ENCODE peak calls at places on chromosome 12, in four cellular contexts. One of them, this sample, is unnamed. For H3K4me1, the result is how much of the 10 kb centered on the place peaks cover.

GRCh38 chr12:67237231-67237630 is 31.9 kb upstream of the CAND1 start:
- DNase-seq in fibroblast of lung: no peak
- DNase-seq in GM23248: no peak
- DNase-seq in mesenchymal stem cell: no peak
- DNase-seq in this sample: no peak

GRCh38 chr12:26374934-26375333 is 179.6 kb downstream of the SSPN start:
- DNase-seq in fibroblast of lung: peak
- DNase-seq in GM23248: no peak
- DNase-seq in mesenchymal stem cell: no peak
- DNase-seq in this sample: no peak

GRCh38 chr12:9869307-9870161 is at the start of gene CLEC2B:
- DNase-seq in fibroblast of lung: peak
- DNase-seq in GM23248: peak
- DNase-seq in mesenchymal stem cell: peak
- DNase-seq in this sample: no peak

GRCh38 chr12:10363922-10364838 is 25.7 kb downstream of the KLRK1 start:
- DNase-seq in fibroblast of lung: peak
- DNase-seq in GM23248: peak
- DNase-seq in mesenchymal stem cell: peak
- DNase-seq in this sample: no peak

GRCh38 chr12:108854055-108854452 is 3.3 kb downstream of the SSH1 start:
- DNase-seq in fibroblast of lung: peak
- DNase-seq in GM23248: peak
- DNase-seq in mesenchymal stem cell: peak
- DNase-seq in this sample: no peak

GRCh38 chr12:24396266-24396665 is 446.8 kb upstream of the SOX5 start:
- DNase-seq in fibroblast of lung: no peak
- DNase-seq in GM23248: no peak
- DNase-seq in mesenchymal stem cell: no peak
- DNase-seq in this sample: no peak

GRCh38 chr12:121861549-121862254 is 3.0 kb upstream of the HPD start:
- DNase-seq in fibroblast of lung: peak
- DNase-seq in GM23248: peak
- DNase-seq in mesenchymal stem cell: peak
- DNase-seq in this sample: no peak

GRCh38 chr12:26231930-26232329 is 36.6 kb downstream of the SSPN start:
- DNase-seq in fibroblast of lung: peak
- DNase-seq in GM23248: no peak
- DNase-seq in mesenchymal stem cell: no peak
- DNase-seq in this sample: no peak

GRCh38 chr12:100493371-100494012 is 19.8 kb downstream of the NR1H4 start:
- DNase-seq in fibroblast of lung: no peak
- DNase-seq in GM23248: no peak
- DNase-seq in mesenchymal stem cell: no peak
- DNase-seq in this sample: no peak

GRCh38 chr12:51904951-51905471 is 2.3 kb upstream of the ACVRL1 start:
- DNase-seq in fibroblast of lung: peak
- DNase-seq in GM23248: peak
- DNase-seq in mesenchymal stem cell: peak
- DNase-seq in this sample: no peak

GRCh38 chr12:67025543-67026114 is 243.5 kb upstream of the CAND1 start:
- DNase-seq in fibroblast of lung: peak
- DNase-seq in GM23248: peak
- DNase-seq in mesenchymal stem cell: peak
- DNase-seq in this sample: no peak

GRCh38 chr12:98422809-98423208 is 92.6 kb upstream of the TMPO start:
- DNase-seq in fibroblast of lung: no peak
- DNase-seq in GM23248: peak
- DNase-seq in mesenchymal stem cell: no peak
- DNase-seq in this sample: no peak

DNA sequence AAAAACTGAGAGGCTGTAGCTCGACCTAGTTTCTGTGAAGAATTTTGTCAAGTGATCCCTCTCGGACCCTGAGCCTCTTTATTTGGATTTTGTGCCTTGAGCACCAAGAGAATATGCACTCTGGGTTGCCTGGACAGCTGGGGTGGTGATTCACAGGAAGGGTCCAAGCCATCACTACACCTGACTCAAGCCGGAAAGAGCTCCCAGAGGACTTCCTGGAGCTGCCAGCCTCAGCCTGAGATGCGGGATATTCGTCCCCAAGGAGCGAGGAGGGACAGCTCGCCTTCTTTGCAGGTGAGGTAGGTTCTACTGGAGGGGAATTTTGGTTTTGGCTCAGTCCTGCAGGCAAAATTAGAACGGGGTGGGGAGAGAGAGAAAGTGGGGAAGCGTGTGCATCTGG is 94.3 kb downstream of the GALNT8 start:
- DNase-seq in fibroblast of lung: no peak
- DNase-seq in GM23248: no peak
- DNase-seq in mesenchymal stem cell: no peak
- DNase-seq in this sample: no peak
- H3K4me3 ChIP-seq in fibroblast of lung: no peak
- H3K4me3 ChIP-seq in GM23248: no peak
- H3K4me3 ChIP-seq in mesenchymal stem cell: no peak
- H3K4me3 ChIP-seq in this sample: no peak

GRCh38 chr12:109994262-109995175 is 1.6 kb downstream of the GIT2 start:
- DNase-seq in fibroblast of lung: no peak
- DNase-seq in GM23248: peak
- DNase-seq in mesenchymal stem cell: no peak
- DNase-seq in this sample: no peak
- H3K27ac ChIP-seq in fibroblast of lung: no peak
- H3K27ac ChIP-seq in GM23248: no peak
- H3K27ac ChIP-seq in mesenchymal stem cell: no peak
- H3K27ac ChIP-seq in this sample: no peak

GRCh38 chr12:6334940-6335450 is 6.9 kb downstream of the TNFRSF1A start:
- DNase-seq in fibroblast of lung: no peak
- DNase-seq in GM23248: peak
- DNase-seq in mesenchymal stem cell: peak
- DNase-seq in this sample: peak
- H3K4me1 ChIP-seq in fibroblast of lung: half or more
- H3K4me1 ChIP-seq in GM23248: half or more
- H3K4me1 ChIP-seq in mesenchymal stem cell: half or more
- H3K4me1 ChIP-seq in this sample: under half

GRCh38 chr12:93169536-93169935 is 208.2 kb upstream of the NUDT4 start:
- DNase-seq in fibroblast of lung: no peak
- DNase-seq in GM23248: no peak
- DNase-seq in mesenchymal stem cell: no peak
- DNase-seq in this sample: no peak

GRCh38 chr12:93165384-93165932 is 212.3 kb upstream of the NUDT4 start:
- DNase-seq in fibroblast of lung: no peak
- DNase-seq in GM23248: no peak
- DNase-seq in mesenchymal stem cell: no peak
- DNase-seq in this sample: no peak

GRCh38 chr12:93166891-93167307 is 210.8 kb upstream of the NUDT4 start:
- DNase-seq in fibroblast of lung: no peak
- DNase-seq in GM23248: no peak
- DNase-seq in mesenchymal stem cell: no peak
- DNase-seq in this sample: no peak

GRCh38 chr12:93167331-93167730 is 210.4 kb upstream of the NUDT4 start:
- DNase-seq in fibroblast of lung: no peak
- DNase-seq in GM23248: no peak
- DNase-seq in mesenchymal stem cell: no peak
- DNase-seq in this sample: no peak

GRCh38 chr12:93167841-93168492 is 209.8 kb upstream of the NUDT4 start:
- DNase-seq in fibroblast of lung: no peak
- DNase-seq in GM23248: peak
- DNase-seq in mesenchymal stem cell: peak
- DNase-seq in this sample: no peak
- H3K4me3 ChIP-seq in fibroblast of lung: peak
- H3K4me3 ChIP-seq in GM23248: peak
- H3K4me3 ChIP-seq in mesenchymal stem cell: peak
- H3K4me3 ChIP-seq in this sample: peak

DNA sequence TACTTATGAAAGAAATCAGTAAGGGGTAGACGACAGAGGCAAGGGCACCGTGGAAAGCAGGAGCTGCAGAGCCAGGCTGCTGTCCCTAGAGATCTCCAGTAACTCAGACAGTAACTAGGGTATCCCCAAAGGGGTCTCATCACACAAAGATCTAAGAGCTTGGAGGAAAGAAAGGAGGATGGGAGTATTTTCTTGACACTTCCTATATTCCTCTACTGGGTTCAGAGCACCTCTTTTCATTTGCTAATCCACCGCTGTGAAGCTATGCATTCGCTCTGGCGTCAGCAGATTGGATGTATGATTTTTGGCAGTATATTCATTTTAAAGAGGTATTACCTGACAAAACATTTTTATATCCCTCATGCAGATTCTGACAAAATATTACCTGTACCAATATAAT is 12.6 kb downstream of the USP44 start:
- DNase-seq in fibroblast of lung: no peak
- DNase-seq in GM23248: no peak
- DNase-seq in mesenchymal stem cell: no peak
- DNase-seq in this sample: no peak
- H3K27ac ChIP-seq in fibroblast of lung: no peak
- H3K27ac ChIP-seq in GM23248: no peak
- H3K27ac ChIP-seq in mesenchymal stem cell: no peak
- H3K27ac ChIP-seq in this sample: no peak

DNA sequence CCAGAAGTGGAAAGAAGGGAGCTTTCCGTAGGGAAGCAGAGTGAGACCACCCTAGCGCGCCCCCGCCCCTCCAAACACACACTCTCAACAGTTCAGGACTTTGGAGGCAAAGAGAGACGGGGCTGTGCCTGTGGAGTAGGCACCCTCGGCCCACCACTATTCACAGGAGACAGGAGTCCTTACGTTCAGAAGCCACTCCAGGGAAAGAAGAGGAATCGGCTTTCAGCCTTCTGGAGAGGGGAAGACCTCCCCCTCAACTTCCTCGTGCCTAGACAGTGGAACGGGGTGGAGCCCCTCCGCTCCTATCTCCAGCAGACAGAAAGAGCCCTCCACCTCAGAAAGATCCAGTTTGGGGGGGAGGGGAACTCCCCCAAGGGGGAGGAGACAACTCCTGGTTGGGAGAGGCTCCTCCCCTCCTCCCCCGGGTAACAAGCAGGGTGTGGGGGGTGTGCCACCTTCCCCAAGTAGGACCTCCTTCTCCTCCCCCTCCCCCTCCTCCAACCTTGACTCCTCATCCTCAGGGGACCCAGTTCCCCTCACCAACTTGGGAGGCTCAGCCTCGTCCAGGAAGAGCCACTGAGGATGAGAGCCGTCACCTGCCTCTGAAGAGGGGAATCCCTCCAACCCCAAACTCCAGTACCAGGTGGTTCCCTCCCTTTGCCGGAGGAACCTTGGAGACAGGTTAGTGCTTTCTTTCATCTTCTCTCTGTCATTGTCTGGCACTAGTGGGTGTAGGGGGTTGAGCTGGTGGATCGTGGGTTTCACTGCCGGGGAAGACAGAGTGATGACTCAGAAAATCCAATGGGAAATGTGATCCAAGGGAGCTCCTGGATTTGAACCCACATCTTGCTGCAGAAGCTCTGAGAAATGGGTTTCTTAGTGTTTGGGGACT is 883 bp downstream of the FOXJ2 start:
- DNase-seq in fibroblast of lung: peak
- DNase-seq in GM23248: peak
- DNase-seq in mesenchymal stem cell: peak
- DNase-seq in this sample: peak
- H3K4me1 ChIP-seq in fibroblast of lung: under half
- H3K4me1 ChIP-seq in GM23248: under half
- H3K4me1 ChIP-seq in mesenchymal stem cell: under half
- H3K4me1 ChIP-seq in this sample: under half

GRCh38 chr12:58310368-58310767 is 369.0 kb downstream of the ATP23 start:
- DNase-seq in fibroblast of lung: peak
- DNase-seq in GM23248: peak
- DNase-seq in mesenchymal stem cell: peak
- DNase-seq in this sample: no peak

GRCh38 chr12:58313091-58313855 is 371.9 kb downstream of the ATP23 start:
- DNase-seq in fibroblast of lung: peak
- DNase-seq in GM23248: peak
- DNase-seq in mesenchymal stem cell: peak
- DNase-seq in this sample: no peak

GRCh38 chr12:58314610-58315009 is 373.2 kb downstream of the ATP23 start:
- DNase-seq in fibroblast of lung: peak
- DNase-seq in GM23248: peak
- DNase-seq in mesenchymal stem cell: peak
- DNase-seq in this sample: no peak

GRCh38 chr12:58309806-58310205 is 368.4 kb downstream of the ATP23 start:
- DNase-seq in fibroblast of lung: no peak
- DNase-seq in GM23248: no peak
- DNase-seq in mesenchymal stem cell: peak
- DNase-seq in this sample: no peak

DNA sequence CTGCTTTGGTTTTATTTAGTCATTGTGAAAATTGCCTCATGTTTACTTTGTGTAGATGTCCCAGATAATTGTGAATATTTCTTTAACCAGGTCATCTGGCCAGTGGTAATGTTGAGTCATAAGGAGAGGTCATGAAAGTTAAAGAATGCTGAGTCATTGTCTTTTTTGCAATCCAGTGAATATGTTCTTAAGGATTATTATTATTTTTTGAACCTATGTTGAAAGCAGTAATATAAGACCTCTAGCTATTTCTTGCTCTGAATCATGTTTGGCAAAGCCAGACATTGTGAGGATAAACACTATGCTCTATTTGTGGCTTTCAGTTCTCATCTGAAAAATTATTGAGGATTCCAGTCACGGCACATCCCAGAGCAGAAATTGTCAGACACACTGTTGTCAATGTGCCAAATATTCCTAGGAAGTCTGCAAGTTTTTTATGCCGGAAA is 369.5 kb downstream of the ATP23 start:
- DNase-seq in fibroblast of lung: peak
- DNase-seq in GM23248: peak
- DNase-seq in mesenchymal stem cell: peak
- DNase-seq in this sample: no peak
- H3K4me3 ChIP-seq in fibroblast of lung: no peak
- H3K4me3 ChIP-seq in GM23248: no peak
- H3K4me3 ChIP-seq in mesenchymal stem cell: no peak
- H3K4me3 ChIP-seq in this sample: no peak

GRCh38 chr12:20040844-20041243 is 327.5 kb upstream of the PDE3A start:
- DNase-seq in fibroblast of lung: no peak
- DNase-seq in GM23248: no peak
- DNase-seq in mesenchymal stem cell: no peak
- DNase-seq in this sample: no peak
- H3K27ac ChIP-seq in fibroblast of lung: no peak
- H3K27ac ChIP-seq in GM23248: no peak
- H3K27ac ChIP-seq in mesenchymal stem cell: no peak
- H3K27ac ChIP-seq in this sample: no peak

GRCh38 chr12:48817957-48818830 is at the start of gene CACNB3:
- DNase-seq in fibroblast of lung: peak
- DNase-seq in GM23248: peak
- DNase-seq in mesenchymal stem cell: peak
- DNase-seq in this sample: peak

GRCh38 chr12:48813464-48814312 is 4.6 kb upstream of the CACNB3 start:
- DNase-seq in fibroblast of lung: peak
- DNase-seq in GM23248: no peak
- DNase-seq in mesenchymal stem cell: peak
- DNase-seq in this sample: no peak

GRCh38 chr12:48814313-48815280 is 3.7 kb upstream of the CACNB3 start:
- DNase-seq in fibroblast of lung: peak
- DNase-seq in GM23248: peak
- DNase-seq in mesenchymal stem cell: peak
- DNase-seq in this sample: peak

GRCh38 chr12:48816148-48816854 is 2.0 kb upstream of the CACNB3 start:
- DNase-seq in fibroblast of lung: no peak
- DNase-seq in GM23248: peak
- DNase-seq in mesenchymal stem cell: peak
- DNase-seq in this sample: no peak

GRCh38 chr12:48815281-48816110 is 2.8 kb upstream of the CACNB3 start:
- DNase-seq in fibroblast of lung: peak
- DNase-seq in GM23248: peak
- DNase-seq in mesenchymal stem cell: peak
- DNase-seq in this sample: peak
- H3K4me1 ChIP-seq in fibroblast of lung: under half
- H3K4me1 ChIP-seq in GM23248: under half
- H3K4me1 ChIP-seq in mesenchymal stem cell: under half
- H3K4me1 ChIP-seq in this sample: under half

This sample was measured in right lobe of liver.